ENCODE peak calls at places on chromosomes 16 and 17, in seven cellular contexts. B is neuronal stem cell, F is IMR-90, T is H9, J is H1, K is mesenchymal stem cell, Q is mesendoderm. C is an unnamed sample.

GRCh38 chr17:74368341-74369152 is 1.2 kb downstream of the GPR142 start:
- DNase-seq in B (peak), F (peak), T (peak), J (peak), K (peak), Q (peak), C (peak)

GRCh38 chr16:79159650-79160049 is 440.9 kb downstream of the MAF start:
- DNase-seq in B (no peak), F (no peak), T (no peak), J (no peak), K (no peak), Q (no peak), C (no peak)

GRCh38 chr16:50839920-50840729 is 98.2 kb downstream of the CYLD start:
- DNase-seq in B (no peak), F (no peak), T (peak), J (peak), K (no peak), Q (peak), C (no peak)

GRCh38 chr17:59174671-59175070 is 19.1 kb downstream of the PRR11 start:
- DNase-seq in B (no peak), F (no peak), T (no peak), J (no peak), K (no peak), Q (no peak), C (no peak)

GRCh38 chr17:50830994-50831393 is 4.4 kb upstream of the WFIKKN2 start:
- DNase-seq in B (no peak), F (no peak), T (peak), J (no peak), K (no peak), Q (no peak), C (no peak)

GRCh38 chr16:82016268-82016667 is 5.0 kb upstream of the SDR42E1 start:
- DNase-seq in B (no peak), F (peak), T (no peak), J (no peak), K (peak), Q (peak), C (peak)

GRCh38 chr16:88857728-88858339 is 907 bp downstream of the TRAPPC2L start:
- DNase-seq in B (peak), F (peak), T (peak), J (peak), K (peak), Q (peak), C (peak)

GRCh38 chr17:76071497-76072148 is 694 bp downstream of the SRP68 start:
- DNase-seq in B (no peak), F (no peak), T (no peak), J (peak), K (no peak), Q (no peak), C (no peak)

GRCh38 chr17:79547586-79547985 is 63.3 kb downstream of the RBFOX3 start:
- DNase-seq in B (no peak), F (no peak), T (no peak), J (no peak), K (no peak), Q (no peak), C (no peak)

GRCh38 chr17:73318861-73319260 is 7.1 kb upstream of the CDC42EP4 start:
- DNase-seq in B (no peak), F (no peak), T (peak), J (no peak), K (no peak), Q (peak), C (no peak)

GRCh38 chr16:5422047-5422446 is 324.5 kb upstream of the EEF2KMT start:
- DNase-seq in B (no peak), F (no peak), T (no peak), J (no peak), K (no peak), Q (no peak), C (no peak)
- H2AK5ac ChIP-seq in B (no peak), F (no peak), T (no peak), J (peak), K (no peak), Q (no peak), C (no peak)

GRCh38 chr16:660459-661183 is 7.3 kb upstream of the RHOT2 start:
- DNase-seq in B (peak), F (peak), T (peak), J (peak), K (peak), Q (peak), C (peak)

GRCh38 chr16:660132-660458 is 7.8 kb upstream of the RHOT2 start:
- DNase-seq in B (no peak), F (no peak), T (no peak), J (no peak), K (no peak), Q (no peak), C (no peak)

GRCh38 chr16:662095-662494 is 5.8 kb upstream of the RHOT2 start:
- DNase-seq in B (no peak), F (no peak), T (no peak), J (no peak), K (no peak), Q (no peak), C (no peak)

GRCh38 chr16:662597-662996 is 5.3 kb upstream of the RHOT2 start:
- DNase-seq in B (no peak), F (no peak), T (no peak), J (no peak), K (no peak), Q (no peak), C (no peak)

DNA sequence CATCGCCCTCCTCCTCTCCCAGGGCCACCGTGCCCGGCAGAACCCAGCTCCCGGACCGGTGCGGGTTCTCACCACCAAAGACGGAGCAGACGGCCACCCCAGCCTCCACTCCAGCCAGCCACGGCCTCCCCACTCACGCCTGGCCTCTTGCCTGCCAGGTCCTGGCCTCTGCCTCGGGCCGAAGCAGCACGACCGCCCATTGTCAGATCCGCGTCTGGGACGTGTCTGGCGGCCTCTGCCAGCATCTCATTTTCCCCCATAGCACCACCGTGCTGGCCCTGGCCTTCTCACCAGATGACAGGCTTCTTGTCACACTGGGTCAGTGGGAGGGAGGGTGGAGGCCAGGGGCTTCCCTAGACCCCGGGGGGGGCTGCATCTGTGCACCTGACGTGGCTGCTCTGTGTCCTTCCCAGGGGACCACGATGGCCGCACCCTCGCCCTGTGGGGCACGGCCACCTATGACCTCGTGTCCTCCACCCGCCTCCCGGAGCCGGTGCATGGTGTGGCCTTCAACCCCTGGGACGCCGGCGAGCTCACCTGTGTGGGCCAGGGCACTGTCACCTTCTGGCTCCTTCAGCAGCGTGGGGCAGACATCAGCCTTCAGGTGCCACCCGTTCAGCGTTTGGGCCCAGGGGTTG is 6.6 kb upstream of the RHOT2 start:
- DNase-seq in B (no peak), F (no peak), T (no peak), J (no peak), K (no peak), Q (no peak), C (no peak)
- H2AK5ac ChIP-seq in B (peak), F (peak), T (no peak), J (no peak), K (peak), Q (no peak), C (peak)

GRCh38 chr16:80973991-80974390 is 32.7 kb downstream of the CMC2 start:
- DNase-seq in B (no peak), F (peak), T (no peak), J (no peak), K (no peak), Q (no peak), C (no peak)
- H2AK5ac ChIP-seq in B (no peak), F (no peak), T (no peak), J (no peak), K (no peak), Q (no peak), C (no peak)

DNA sequence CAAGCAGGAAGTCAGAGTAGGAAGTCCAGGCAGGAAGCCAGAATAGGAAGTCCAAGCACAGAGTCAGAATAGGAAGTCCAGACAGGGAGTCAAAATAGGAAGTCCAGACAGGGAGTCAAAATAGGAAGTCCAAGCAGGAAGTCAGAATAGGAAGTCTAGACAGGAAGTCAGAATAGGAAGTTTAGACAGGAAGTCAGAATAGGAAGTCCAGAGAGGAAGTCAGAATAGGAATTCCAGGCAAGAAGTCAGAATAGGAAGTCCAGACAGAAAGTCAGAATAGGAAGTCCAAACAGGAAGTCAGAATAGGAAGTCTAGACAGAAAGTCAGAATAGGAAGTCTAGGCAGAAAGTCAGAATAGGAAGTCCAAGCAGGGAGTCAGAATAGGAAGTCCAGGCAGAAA is 105.3 kb upstream of the C16orf82 start:
- DNase-seq in B (no peak), F (no peak), T (no peak), J (no peak), K (no peak), Q (no peak), C (no peak)
- H2AK5ac ChIP-seq in B (no peak), F (no peak), T (no peak), J (no peak), K (no peak), Q (no peak), C (no peak)

GRCh38 chr16:86794216-86794864 is 216.0 kb downstream of the FOXL1 start:
- DNase-seq in B (no peak), F (no peak), T (no peak), J (no peak), K (no peak), Q (no peak), C (no peak)
- H2AK5ac ChIP-seq in B (peak), F (no peak), T (no peak), J (no peak), K (no peak), Q (no peak), C (no peak)

GRCh38 chr16:11111166-11111565 is 144.8 kb downstream of the SOCS1 start:
- DNase-seq in B (no peak), F (no peak), T (no peak), J (no peak), K (no peak), Q (no peak), C (no peak)

GRCh38 chr16:11109551-11109950 is 146.5 kb downstream of the SOCS1 start:
- DNase-seq in B (no peak), F (peak), T (no peak), J (no peak), K (peak), Q (no peak), C (no peak)

GRCh38 chr16:11106726-11107125 is 149.3 kb downstream of the SOCS1 start:
- DNase-seq in B (no peak), F (no peak), T (no peak), J (no peak), K (no peak), Q (no peak), C (no peak)

GRCh38 chr16:11107781-11108465 is 148.1 kb downstream of the SOCS1 start:
- DNase-seq in B (no peak), F (peak), T (no peak), J (no peak), K (peak), Q (peak), C (no peak)

GRCh38 chr16:11108466-11108805 is 147.6 kb downstream of the SOCS1 start:
- DNase-seq in B (no peak), F (no peak), T (no peak), J (no peak), K (no peak), Q (no peak), C (no peak)
- H2AK5ac ChIP-seq in B (no peak), F (peak), T (no peak), J (no peak), K (peak), Q (peak), C (peak)

C was measured in trophoblast cell.